ENCODE peak calls at places on chromosomes 11 and 22, in eight cellular contexts. I is GM13977; E is GF-D8; M is GM12892; T is activated T-cell treated with anti-CD3 and anti-CD28 coated beads for 4 hours; S is epithelial cell of prostate; F is activated CD8-positive, alpha-beta memory T cell treated with anti-CD3 and anti-CD28 coated beads for 48 hours; N is NCI-H2171 treated with DMSO at 0.1 percent for 48 hours. U is an unnamed sample.

GRCh38 chr11:119509969-119510401 is 87.0 kb upstream of the THY1 start:
- DNase-seq in T (no peak), E (no peak), N (peak; percentile 67), M (peak; percentile 48), F (no peak), I (peak; percentile 78), S (peak; percentile 72), U (no peak)

GRCh38 chr22:38026130-38027111 is 30.8 kb upstream of the PICK1 start:
- DNase-seq in N (no peak), T (no peak), I (no peak), E (no peak), F (no peak), S (no peak), M (no peak), U (no peak)

GRCh38 chr11:65445101-65445603 is 22.6 kb downstream of the NEAT1 start:
- DNase-seq in M (no peak), E (no peak), F (no peak), N (no peak), S (no peak), I (no peak), T (no peak), U (no peak)

GRCh38 chr11:46012185-46012584 is 89.7 kb downstream of the LARGE2 start:
- DNase-seq in M (no peak), F (no peak), N (no peak), T (no peak), I (no peak), S (no peak), E (no peak), U (no peak)

GRCh38 chr11:74325649-74326645 is 14.5 kb upstream of the P4HA3 start:
- DNase-seq in E (no peak), M (no peak), T (no peak), I (no peak), N (peak; percentile 80), S (no peak), F (no peak), U (no peak)

GRCh38 chr22:19663821-19664325 is 50.4 kb upstream of the SEPTIN5 start:
- DNase-seq in N (peak; percentile 65), F (no peak), I (no peak), M (no peak), S (no peak), T (no peak), E (no peak), U (no peak)

GRCh38 chr11:22875869-22876473 is 15.7 kb upstream of the CCDC179 start:
- DNase-seq in M (peak; percentile 19), S (peak; percentile 33), F (peak; percentile 19), N (peak; percentile 94), T (peak; percentile 60), E (peak; percentile 50), I (peak; percentile 57), U (peak; percentile 15)

GRCh38 chr11:79437981-79438630 is 2.7 kb downstream of the TENM4 start:
- DNase-seq in S (no peak), F (no peak), E (no peak), N (peak; percentile 83), I (peak; percentile 34), T (no peak), M (peak; percentile 13), U (no peak)

GRCh38 chr11:106152824-106153223 is 75.4 kb downstream of the AASDHPPT start:
- DNase-seq in I (no peak), T (no peak), S (no peak), N (no peak), F (no peak), E (no peak), M (no peak), U (no peak)

GRCh38 chr22:36149464-36149863 is 11.1 kb downstream of the APOL3 start:
- DNase-seq in I (no peak), M (no peak), S (no peak), E (no peak), T (no peak), F (no peak), N (no peak), U (no peak)

GRCh38 chr11:78147807-78148206 is 8.4 kb upstream of the ALG8 start:
- DNase-seq in T (no peak), F (no peak), N (peak; percentile 18), M (no peak), E (no peak), I (no peak), S (no peak), U (no peak)

GRCh38 chr11:90476442-90477007 is 253.7 kb upstream of the CHORDC1 start:
- DNase-seq in M (no peak), S (peak; percentile 33), E (no peak), N (no peak), F (no peak), I (peak; percentile 16), T (no peak), U (peak; percentile 41)

GRCh38 chr11:33016654-33017053 is 976 bp downstream of the DEPDC7 start:
- DNase-seq in F (no peak), M (no peak), E (no peak), S (no peak), T (no peak), N (no peak), I (no peak), U (no peak)

GRCh38 chr22:41361716-41362310 is 19.9 kb upstream of the TEF start:
- DNase-seq in F (no peak), M (no peak), E (no peak), S (no peak), T (no peak), N (no peak), I (no peak), U (no peak)

GRCh38 chr22:31631381-31631780 is 30.6 kb downstream of the PISD start:
- DNase-seq in M (no peak), S (no peak), I (no peak), N (no peak), T (no peak), F (no peak), E (no peak), U (no peak)

GRCh38 chr11:114179234-114179941 is 116.8 kb upstream of the NNMT start:
- DNase-seq in M (no peak), S (no peak), I (no peak), N (no peak), F (no peak), E (peak; percentile 40), T (no peak), U (no peak)

GRCh38 chr11:80240245-80240644 is 799.4 kb upstream of the TENM4 start:
- DNase-seq in I (no peak), F (no peak), N (no peak), M (no peak), E (no peak), S (no peak), T (no peak), U (no peak)